ENCODE peak calls at places on chromosome 13, in nine cellular contexts. K is thoracic aorta, T is osteoblast, X is DND-41, I is stomach, P is upper lobe of left lung, S is left ventricle myocardium inferior, V is GM23248, C is right lobe of liver. J is an unnamed sample.
A peak's percentile ranks its signal among the peaks of the same experiment; 100 is the strongest.

GRCh38 chr13:23871616-23872220 is 17.5 kb downstream of the MIPEP start:
- DNase-seq in K (no peak), T (peak; percentile 42), X (no peak), I (no peak), P (no peak), S (no peak), V (peak; percentile 55), C (no peak), J (peak; percentile 55)

GRCh38 chr13:29810145-29810742 is 40.2 kb downstream of the UBL3 start:
- DNase-seq in K (no peak), T (no peak), X (no peak), I (no peak), P (no peak), S (no peak), V (no peak), C (no peak), J (no peak)

GRCh38 chr13:36163809-36164308 is 32.7 kb upstream of the DCLK1 start:
- DNase-seq in K (no peak), T (peak; percentile 88), X (no peak), I (peak; percentile 45), P (no peak), S (peak; percentile 66), V (peak; percentile 1), C (no peak), J (peak; percentile 67)

GRCh38 chr13:25046985-25047660 is 48.8 kb upstream of the PABPC3 start:
- DNase-seq in K (no peak), T (peak; percentile 67), X (no peak), I (no peak), P (peak; percentile 82), S (no peak), V (peak; percentile 67), C (no peak), J (peak; percentile 56)

GRCh38 chr13:103351035-103351828 is 285.0 kb upstream of the SLC10A2 start:
- DNase-seq in K (no peak), T (no peak), X (no peak), I (no peak), P (no peak), S (peak; percentile 26), V (no peak), C (no peak), J (peak; percentile 7)

GRCh38 chr13:78806457-78806856 is 147.5 kb upstream of the OBI1 start:
- DNase-seq in K (no peak), T (no peak), X (peak; percentile 8), I (no peak), P (no peak), S (no peak), V (peak; percentile 28), C (no peak), J (peak; percentile 38)

GRCh38 chr13:57063007-57063406 is 77.7 kb upstream of the PRR20A start:
- DNase-seq in K (no peak), T (no peak), X (no peak), I (no peak), P (no peak), S (no peak), V (no peak), C (no peak), J (no peak)

GRCh38 chr13:75666646-75667351 is 30.7 kb downstream of the LMO7 start:
- DNase-seq in K (no peak), T (no peak), X (no peak), I (no peak), P (no peak), S (no peak), V (peak; percentile 58), C (no peak), J (no peak)

GRCh38 chr13:80814541-80814940 is 473.6 kb upstream of the SPRY2 start:
- DNase-seq in K (no peak), T (no peak), X (no peak), I (no peak), P (no peak), S (no peak), V (no peak), C (no peak), J (no peak)

GRCh38 chr13:62781866-62782265 is 1366.2 kb upstream of the PCDH20 start:
- DNase-seq in K (no peak), T (no peak), X (no peak), I (no peak), P (no peak), S (no peak), V (no peak), C (no peak), J (no peak)

GRCh38 chr13:59601993-59602392 is 561.7 kb downstream of the DIAPH3 start:
- DNase-seq in K (no peak), T (peak; percentile 26), X (no peak), I (no peak), P (no peak), S (no peak), V (no peak), C (no peak), J (no peak)

GRCh38 chr13:97295279-97296182 is 73.4 kb downstream of the MBNL2 start:
- DNase-seq in K (no peak), T (peak; percentile 72), X (no peak), I (no peak), P (no peak), S (no peak), V (peak; percentile 74), C (no peak), J (no peak)

GRCh38 chr13:63425131-63425530 is 2009.5 kb upstream of the PCDH20 start:
- DNase-seq in K (no peak), T (no peak), X (no peak), I (no peak), P (no peak), S (no peak), V (no peak), C (no peak), J (no peak)

GRCh38 chr13:23600534-23600933 is 30.3 kb downstream of the TNFRSF19 start:
- DNase-seq in K (no peak), T (no peak), X (no peak), I (no peak), P (no peak), S (no peak), V (no peak), C (no peak), J (no peak)

GRCh38 chr13:43054803-43055802 is 31.7 kb downstream of the DNAJC15 start:
- DNase-seq in K (no peak), T (no peak), X (peak; percentile 51), I (no peak), P (no peak), S (no peak), V (peak; percentile 61), C (no peak), J (peak; percentile 83)

GRCh38 chr13:50189450-50189849 is 174.2 kb downstream of the KCNRG start:
- DNase-seq in K (no peak), T (no peak), X (no peak), I (no peak), P (no peak), S (no peak), V (no peak), C (no peak), J (no peak)

GRCh38 chr13:89584058-89584457 is 1763.4 kb upstream of the MIR17HG start:
- DNase-seq in K (no peak), T (no peak), X (no peak), I (no peak), P (no peak), S (no peak), V (no peak), C (no peak), J (peak; percentile 20)

GRCh38 chr13:111531505-111531904 is 211.1 kb downstream of the TEX29 start:
- DNase-seq in K (no peak), T (no peak), X (no peak), I (no peak), P (no peak), S (no peak), V (peak; percentile 6), C (no peak), J (no peak)

DNA sequence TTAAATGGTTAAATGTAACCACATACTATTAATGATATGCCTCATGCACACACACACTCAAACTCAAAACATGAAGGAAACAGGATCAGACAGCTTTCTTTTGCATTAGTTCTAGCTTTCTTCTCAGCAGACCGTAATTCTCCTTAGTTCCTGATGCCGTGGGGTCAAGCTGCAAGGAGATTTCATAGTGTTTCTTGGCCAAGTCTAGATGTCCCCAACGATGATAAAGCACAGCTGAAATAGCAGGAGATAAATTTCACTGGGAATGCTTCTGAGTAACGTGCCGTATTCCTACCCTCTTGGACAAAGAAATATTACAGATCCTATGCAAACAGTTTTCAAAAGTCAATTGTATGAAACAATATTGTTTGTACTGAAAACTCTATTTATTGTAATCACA is 16.3 kb upstream of the GGACT start:
- DNase-seq in K (no peak), T (no peak), X (no peak), I (no peak), P (no peak), S (no peak), V (no peak), C (no peak), J (no peak)
- H3K4me3 ChIP-seq in K (no peak overlapping the region), T (no peak overlapping the region), X (no peak overlapping the region), I (no peak overlapping the region), P (no peak overlapping the region), S (no peak overlapping the region), V (no peak overlapping the region), C (no peak overlapping the region), J (no peak overlapping the region)

GRCh38 chr13:48403151-48403631 is 9.7 kb downstream of the LPAR6 start:
- DNase-seq in K (no peak), T (no peak), X (no peak), I (no peak), P (no peak), S (no peak), V (peak; percentile 64), C (no peak), J (peak; percentile 6)
- H3K4me1 ChIP-seq in K (peaks cover 83% of the 10 kb centered on the region), T (peaks cover 44% of the 10 kb centered on the region), X (peaks cover 47% of the 10 kb centered on the region), I (peaks cover 6% of the 10 kb centered on the region), P (peaks cover 29% of the 10 kb centered on the region), S (peaks cover 63% of the 10 kb centered on the region), V (peaks cover 70% of the 10 kb centered on the region), C (no peaks in the 10 kb centered on the region), J (peaks cover 22% of the 10 kb centered on the region)

GRCh38 chr13:87295636-87296035 is 375.5 kb upstream of the SLITRK5 start:
- DNase-seq in K (no peak), T (no peak), X (no peak), I (no peak), P (no peak), S (no peak), V (no peak), C (no peak), J (no peak)
- H3K4me3 ChIP-seq in K (no peak overlapping the region), T (no peak overlapping the region), X (no peak overlapping the region), I (no peak overlapping the region), P (no peak overlapping the region), S (no peak overlapping the region), V (no peak overlapping the region), C (no peak overlapping the region), J (no peak overlapping the region)

GRCh38 chr13:40439928-40440327 is 226.5 kb downstream of the FOXO1 start:
- DNase-seq in K (no peak), T (no peak), X (no peak), I (no peak), P (no peak), S (peak; percentile 30), V (no peak), C (no peak), J (no peak)

GRCh38 chr13:40440990-40441820 is 225.2 kb downstream of the FOXO1 start:
- DNase-seq in K (peak; percentile 38), T (no peak), X (no peak), I (peak; percentile 88), P (no peak), S (peak; percentile 82), V (peak; percentile 34), C (peak; percentile 89), J (no peak)

GRCh38 chr13:40442191-40442590 is 224.2 kb downstream of the FOXO1 start:
- DNase-seq in K (no peak), T (no peak), X (no peak), I (no peak), P (no peak), S (peak; percentile 54), V (no peak), C (no peak), J (no peak)

GRCh38 chr13:40438022-40438692 is 228.3 kb downstream of the FOXO1 start:
- DNase-seq in K (no peak), T (no peak), X (no peak), I (no peak), P (no peak), S (no peak), V (peak; percentile 37), C (no peak), J (no peak)

GRCh38 chr13:40438999-40439797 is 227.2 kb downstream of the FOXO1 start:
- DNase-seq in K (no peak), T (peak; percentile 78), X (no peak), I (no peak), P (no peak), S (no peak), V (peak; percentile 75), C (no peak), J (no peak)
- H3K4me1 ChIP-seq in K (peaks cover 45% of the 10 kb centered on the region), T (peaks cover 24% of the 10 kb centered on the region), X (no peaks in the 10 kb centered on the region), I (peaks cover 11% of the 10 kb centered on the region), P (peaks cover 16% of the 10 kb centered on the region), S (peaks cover 60% of the 10 kb centered on the region), V (peaks cover 10% of the 10 kb centered on the region), C (peaks cover 33% of the 10 kb centered on the region), J (no peaks in the 10 kb centered on the region)